ENCODE peak calls at places on chromosomes 6 and 20, in seven cellular contexts. H is Calu3, G is SK-N-SH, S is fibroblast of villous mesenchyme, L is left lung, T is body of pancreas, P is esophagus squamous epithelium. R is an unnamed sample.

GRCh38 chr6:31585531-31585930 is 546 bp upstream of the LST1 start:
- DNase-seq in H (peak; percentile 55), G (no peak), S (no peak), L (no peak), T (no peak), P (no peak), R (no peak)

GRCh38 chr20:17749979-17750721 is 50.4 kb downstream of the BANF2 start:
- DNase-seq in H (no peak), G (no peak), S (peak; percentile 59), L (peak; percentile 58), T (peak; percentile 75), P (no peak), R (no peak)

GRCh38 chr6:148616811-148617210 is 130.0 kb upstream of the UST start:
- DNase-seq in H (no peak), G (no peak), S (peak; percentile 15), L (no peak), T (no peak), P (no peak), R (peak; percentile 56)

GRCh38 chr20:31859266-31859997 is 10.9 kb downstream of the DUSP15 start:
- DNase-seq in H (no peak), G (no peak), S (no peak), L (no peak), T (no peak), P (no peak), R (no peak)

GRCh38 chr6:33764036-33764435 is 17.3 kb upstream of the IP6K3 start:
- DNase-seq in H (no peak), G (no peak), S (no peak), L (no peak), T (no peak), P (no peak), R (no peak)

GRCh38 chr6:87431263-87431662 is 23.5 kb downstream of the CFAP206 start:
- DNase-seq in H (no peak), G (no peak), S (peak; percentile 1), L (no peak), T (no peak), P (no peak), R (peak; percentile 10)

GRCh38 chr20:41413169-41413568 is 46.6 kb upstream of the EMILIN3 start:
- DNase-seq in H (no peak), G (no peak), S (no peak), L (no peak), T (no peak), P (no peak), R (no peak)

GRCh38 chr6:11730645-11731044 is 48.0 kb downstream of the ADTRP start:
- DNase-seq in H (no peak), G (no peak), S (no peak), L (no peak), T (no peak), P (no peak), R (no peak)

GRCh38 chr20:17747431-17747846 is 47.7 kb downstream of the BANF2 start:
- DNase-seq in H (peak; percentile 5), G (no peak), S (peak; percentile 86), L (no peak), T (peak; percentile 49), P (no peak), R (peak; percentile 86)

GRCh38 chr6:26157150-26157837 is 70.1 kb downstream of the HFE start:
- DNase-seq in H (peak; percentile 71), G (peak; percentile 50), S (peak; percentile 69), L (peak; percentile 76), T (peak; percentile 70), P (no peak), R (no peak)

GRCh38 chr6:116229287-116229913 is 24.5 kb downstream of the TSPYL4 start:
- DNase-seq in H (no peak), G (peak; percentile 84), S (peak; percentile 87), L (no peak), T (peak; percentile 58), P (no peak), R (peak; percentile 94)

GRCh38 chr6:137224890-137225198 is 5.7 kb upstream of the IFNGR1 start:
- DNase-seq in H (no peak), G (no peak), S (no peak), L (no peak), T (no peak), P (no peak), R (no peak)

GRCh38 chr20:58981564-58982364 is 708 bp downstream of the NELFCD start:
- DNase-seq in H (peak; percentile 25), G (peak; percentile 47), S (peak; percentile 18), L (no peak), T (no peak), P (no peak), R (no peak)

GRCh38 chr6:38730136-38730862 is 15.2 kb downstream of the DNAH8 start:
- DNase-seq in H (no peak), G (peak; percentile 76), S (no peak), L (no peak), T (no peak), P (no peak), R (no peak)

GRCh38 chr6:21494505-21494904 is 99.0 kb upstream of the SOX4 start:
- DNase-seq in H (no peak), G (no peak), S (no peak), L (no peak), T (no peak), P (no peak), R (no peak)

GRCh38 chr20:20410678-20411077 is 42.8 kb downstream of the INSM1 start:
- DNase-seq in H (no peak), G (peak; percentile 66), S (peak; percentile 3), L (no peak), T (peak; percentile 73), P (no peak), R (no peak)

GRCh38 chr20:20405619-20406018 is 37.7 kb downstream of the INSM1 start:
- DNase-seq in H (no peak), G (no peak), S (no peak), L (no peak), T (no peak), P (no peak), R (no peak)

GRCh38 chr20:20409326-20409725 is 41.4 kb downstream of the INSM1 start:
- DNase-seq in H (no peak), G (no peak), S (no peak), L (no peak), T (no peak), P (no peak), R (no peak)

GRCh38 chr20:20406306-20406705 is 38.4 kb downstream of the INSM1 start:
- DNase-seq in H (no peak), G (no peak), S (no peak), L (no peak), T (no peak), P (no peak), R (no peak)

GRCh38 chr20:20407891-20408805 is 40.2 kb downstream of the INSM1 start:
- DNase-seq in H (no peak), G (peak; percentile 76), S (peak; percentile 23), L (no peak), T (peak; percentile 25), P (no peak), R (peak; percentile 6)
- TF ChIP-seq CTCF in H (no peak), G (no peak), S (peak; percentile 39), L (no peak), T (no peak), P (no peak), R (peak; percentile 39)

GRCh38 chr6:127637830-127638229 is 60.9 kb downstream of the C6orf58 start:
- DNase-seq in H (no peak), G (no peak), S (peak; percentile 46), L (no peak), T (no peak), P (no peak), R (peak; percentile 47)

GRCh38 chr6:127641905-127642304 is 64.9 kb downstream of the C6orf58 start:
- DNase-seq in H (peak; percentile 34), G (peak; percentile 28), S (peak; percentile 38), L (no peak), T (peak; percentile 8), P (no peak), R (peak; percentile 32)
- TF ChIP-seq CTCF in H (peak; percentile 78), G (peak; percentile 68), S (peak; percentile 79), L (peak; percentile 39), T (peak; percentile 63), P (peak; percentile 40), R (peak; percentile 86)

DNA sequence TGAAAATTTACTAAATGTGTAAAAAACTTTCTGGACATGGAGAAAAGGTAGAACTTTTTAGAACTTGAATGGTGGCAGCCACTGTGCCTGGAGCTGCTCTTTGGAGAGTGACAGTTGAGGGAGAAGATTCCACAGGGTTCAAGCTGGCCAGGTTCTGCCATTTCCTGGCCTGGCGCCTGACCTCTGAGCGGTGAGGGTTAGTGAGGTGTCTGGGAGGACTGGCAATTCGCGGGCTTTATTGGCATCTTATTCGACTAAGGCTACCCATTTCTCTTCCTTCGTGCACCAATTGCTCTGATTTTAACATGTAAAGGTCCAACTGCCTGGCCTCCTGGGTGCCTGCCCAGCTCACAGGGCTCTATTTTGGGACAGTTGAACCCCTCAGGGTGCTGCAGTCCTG is 2.4 kb downstream of the SNAI1 start:
- DNase-seq in H (no peak), G (no peak), S (no peak), L (no peak), T (no peak), P (no peak), R (no peak)
- TF ChIP-seq CTCF in H (no peak), G (no peak), S (no peak), L (no peak), T (no peak), P (no peak), R (no peak)

GRCh38 chr20:62405981-62406513 is 1.0 kb downstream of the CABLES2 start:
- DNase-seq in H (no peak), G (no peak), S (no peak), L (no peak), T (no peak), P (no peak), R (no peak)

GRCh38 chr20:62406635-62407176 is 379 bp downstream of the CABLES2 start:
- DNase-seq in H (no peak), G (no peak), S (no peak), L (no peak), T (peak; percentile 43), P (no peak), R (no peak)

GRCh38 chr20:62408640-62409039 is 1.6 kb upstream of the CABLES2 start:
- DNase-seq in H (no peak), G (no peak), S (no peak), L (no peak), T (no peak), P (no peak), R (no peak)

GRCh38 chr20:62408055-62408454 is 970 bp upstream of the CABLES2 start:
- DNase-seq in H (no peak), G (no peak), S (no peak), L (no peak), T (no peak), P (no peak), R (no peak)

GRCh38 chr20:62407221-62407992 is at the start of gene CABLES2:
- DNase-seq in H (peak; percentile 99), G (peak; percentile 97), S (peak; percentile 94), L (peak; percentile 95), T (peak; percentile 96), P (peak; percentile 72), R (peak; percentile 93)
- TF ChIP-seq CTCF in H (peak; percentile 49), G (no peak), S (no peak), L (no peak), T (peak; percentile 47), P (peak; percentile 31), R (no peak)